ENCODE peak calls at places on chromosomes 11 and 22, in four cellular contexts. V, K, Y and L are unnamed samples.

GRCh38 chr11:11813288-11813962 is 28.3 kb upstream of the USP47 start:
- DNase-seq in V (no peak), K (peak; percentile 78), Y (peak; percentile 48), L (no peak)

GRCh38 chr11:84720706-84721402 is 906.3 kb downstream of the DLG2 start:
- DNase-seq in V (peak; percentile 74), K (peak; percentile 64), Y (no peak), L (no peak)

GRCh38 chr11:1559103-1559951 is 12.7 kb downstream of the DUSP8 start:
- DNase-seq in V (peak; percentile 76), K (peak; percentile 99), Y (peak; percentile 50), L (no peak)

GRCh38 chr11:33895752-33896137 is 3.9 kb upstream of the LMO2 start:
- DNase-seq in V (no peak), K (no peak), Y (no peak), L (no peak)

GRCh38 chr22:47055461-47055860 is 293.0 kb downstream of the TBC1D22A start:
- DNase-seq in V (peak; percentile 19), K (peak; percentile 26), Y (no peak), L (no peak)

GRCh38 chr11:101880208-101880607 is 34.6 kb upstream of the CEP126 start:
- DNase-seq in V (no peak), K (no peak), Y (no peak), L (peak; percentile 1)

GRCh38 chr22:48624401-48624800 is 1203.3 kb downstream of the BRD1 start:
- DNase-seq in V (no peak), K (no peak), Y (no peak), L (no peak)

GRCh38 chr11:12123799-12124198 is 13.4 kb downstream of the MICAL2 start:
- DNase-seq in V (no peak), K (no peak), Y (no peak), L (no peak)

GRCh38 chr11:87398913-87399312 is 361.2 kb downstream of the TMEM135 start:
- DNase-seq in V (no peak), K (peak; percentile 88), Y (no peak), L (no peak)

GRCh38 chr11:133836076-133836548 is 9.2 kb downstream of the SPATA19 start:
- DNase-seq in V (no peak), K (no peak), Y (no peak), L (no peak)

GRCh38 chr22:27074016-27074415 is 416.6 kb downstream of the MIAT start:
- DNase-seq in V (no peak), K (no peak), Y (no peak), L (no peak)

GRCh38 chr22:49953680-49954344 is 6.8 kb upstream of the PIM3 start:
- DNase-seq in V (no peak), K (no peak), Y (no peak), L (no peak)
- H3K27ac ChIP-seq in V (peak overlapping the region; percentile 73), K (peak overlapping the region; percentile 10), Y (peak overlapping the region; percentile 39), L (no peak overlapping the region)

DNA sequence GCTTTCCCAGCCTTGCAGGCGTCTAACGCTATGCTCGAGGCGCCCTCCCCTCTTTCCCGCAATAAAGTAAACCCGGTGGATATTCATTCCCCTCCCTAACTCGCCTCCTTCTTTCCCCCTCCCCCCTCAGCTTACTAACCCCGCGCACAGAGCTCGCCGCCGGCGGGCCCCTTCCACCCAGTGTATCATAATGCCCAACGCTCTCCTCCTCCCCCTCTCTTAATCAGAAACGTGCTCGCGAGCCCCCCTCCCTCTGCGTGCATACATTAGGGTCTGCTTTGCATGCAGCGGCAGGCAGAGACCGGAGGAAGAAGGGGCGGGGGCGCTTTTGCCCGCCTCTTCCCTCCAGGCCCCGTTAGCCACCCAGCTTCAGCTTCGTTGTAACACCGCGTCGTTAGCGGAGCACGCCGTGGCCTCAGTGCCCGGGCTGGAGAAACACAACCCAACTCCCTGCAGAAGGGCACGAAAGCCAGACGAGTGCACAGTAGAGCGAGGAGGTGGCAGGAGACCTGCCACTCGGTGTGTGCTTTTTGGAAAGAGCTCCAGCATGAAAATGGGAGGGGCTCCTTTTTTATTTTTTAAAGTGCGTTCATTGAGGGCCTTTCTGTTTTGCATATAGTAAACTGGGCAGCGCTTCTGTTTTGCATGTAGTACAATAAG is 929 bp upstream of the KMT2A start:
- DNase-seq in V (peak; percentile 93), K (peak; percentile 72), Y (no peak), L (peak; percentile 53)
- TF ChIP-seq POLR2AphosphoS5 in V (peak; percentile 14), K (no peak), Y (peak; percentile 49), L (peak; percentile 82)

GRCh38 chr11:76617553-76618265 is 52.8 kb downstream of the LRRC32 start:
- DNase-seq in V (peak; percentile 13), K (peak; percentile 54), Y (no peak), L (no peak)
- H3K27ac ChIP-seq in V (no peak overlapping the region), K (no peak overlapping the region), Y (no peak overlapping the region), L (no peak overlapping the region)

GRCh38 chr11:76560219-76560618 is 110.3 kb downstream of the LRRC32 start:
- DNase-seq in V (no peak), K (no peak), Y (no peak), L (no peak)
- TF ChIP-seq POLR2AphosphoS5 in V (no peak), K (no peak), Y (no peak), L (no peak)

GRCh38 chr11:75344186-75344585 is 7.3 kb downstream of the ARRB1 start:
- DNase-seq in V (no peak), K (no peak), Y (no peak), L (no peak)

GRCh38 chr11:75341583-75341982 is 9.9 kb downstream of the ARRB1 start:
- DNase-seq in V (no peak), K (peak; percentile 72), Y (no peak), L (no peak)

GRCh38 chr11:75339685-75340409 is 11.6 kb downstream of the ARRB1 start:
- DNase-seq in V (no peak), K (no peak), Y (no peak), L (no peak)

GRCh38 chr11:75342966-75343870 is 8.2 kb downstream of the ARRB1 start:
- DNase-seq in V (no peak), K (peak; percentile 72), Y (no peak), L (no peak)

GRCh38 chr11:75342231-75342918 is 9.1 kb downstream of the ARRB1 start:
- DNase-seq in V (no peak), K (no peak), Y (no peak), L (no peak)
- H3K27ac ChIP-seq in V (peak overlapping the region; percentile 70), K (peak overlapping the region; percentile 97), Y (peak overlapping the region; percentile 96), L (no peak overlapping the region)

GRCh38 chr22:19715286-19715939 is 1.1 kb downstream of the SEPTIN5 start:
- DNase-seq in V (peak; percentile 72), K (no peak), Y (no peak), L (no peak)

GRCh38 chr22:19713228-19713627 is 1.1 kb upstream of the SEPTIN5 start:
- DNase-seq in V (peak; percentile 52), K (no peak), Y (no peak), L (no peak)

GRCh38 chr22:19716041-19716828 is 1.9 kb downstream of the SEPTIN5 start:
- DNase-seq in V (peak; percentile 70), K (no peak), Y (no peak), L (no peak)

GRCh38 chr22:19713650-19714319 is 518 bp upstream of the SEPTIN5 start:
- DNase-seq in V (peak; percentile 81), K (no peak), Y (no peak), L (no peak)

DNA sequence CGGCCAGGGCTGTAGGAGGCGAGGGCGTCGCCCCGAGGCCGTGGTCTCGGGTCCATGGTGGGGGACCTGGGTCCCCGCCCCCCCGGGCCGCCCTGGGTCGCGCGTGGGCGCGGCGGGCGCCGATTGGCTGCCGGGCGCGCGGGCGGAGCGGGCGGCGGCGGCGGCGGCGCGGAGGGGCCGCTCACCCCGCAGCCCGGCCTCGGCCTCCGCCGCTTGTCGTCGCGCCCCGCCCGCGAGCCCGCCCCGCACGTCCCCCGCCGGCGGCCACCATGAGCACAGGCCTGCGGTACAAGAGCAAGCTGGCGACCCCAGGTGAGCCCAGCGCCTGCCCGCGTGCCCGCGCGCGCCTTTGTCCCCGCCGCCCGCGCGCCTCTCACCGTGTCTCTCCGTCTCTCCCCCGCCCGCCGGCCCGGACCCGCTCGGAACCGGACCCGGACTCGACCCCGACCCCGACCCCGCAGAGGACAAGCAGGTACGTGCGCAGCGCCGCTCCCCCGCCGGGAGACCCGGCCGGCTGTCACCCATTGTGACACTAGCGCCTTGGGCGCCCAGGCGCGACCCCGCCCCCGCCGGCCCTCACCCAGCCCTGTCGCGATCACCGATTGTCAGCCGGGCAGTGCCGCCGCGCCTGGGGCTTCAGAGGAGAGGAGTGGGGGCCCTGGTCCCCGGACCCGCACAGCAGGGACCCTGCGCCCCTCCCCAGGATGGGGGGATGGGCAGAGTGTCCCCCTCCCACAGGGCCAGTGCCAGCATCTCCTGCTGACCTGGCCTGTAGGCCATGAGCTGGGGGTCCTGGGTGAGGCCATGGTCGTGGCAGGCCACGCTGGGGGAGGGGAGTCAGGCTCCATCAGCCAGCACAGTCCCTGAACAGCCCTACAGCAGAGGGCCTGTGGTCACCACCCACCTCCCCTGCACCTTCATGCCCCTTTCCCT is at the start of gene SEPTIN5:
- DNase-seq in V (peak; percentile 80), K (no peak), Y (no peak), L (no peak)
- TF ChIP-seq POLR2AphosphoS5 in V (no peak), K (no peak), Y (no peak), L (no peak)

DNA sequence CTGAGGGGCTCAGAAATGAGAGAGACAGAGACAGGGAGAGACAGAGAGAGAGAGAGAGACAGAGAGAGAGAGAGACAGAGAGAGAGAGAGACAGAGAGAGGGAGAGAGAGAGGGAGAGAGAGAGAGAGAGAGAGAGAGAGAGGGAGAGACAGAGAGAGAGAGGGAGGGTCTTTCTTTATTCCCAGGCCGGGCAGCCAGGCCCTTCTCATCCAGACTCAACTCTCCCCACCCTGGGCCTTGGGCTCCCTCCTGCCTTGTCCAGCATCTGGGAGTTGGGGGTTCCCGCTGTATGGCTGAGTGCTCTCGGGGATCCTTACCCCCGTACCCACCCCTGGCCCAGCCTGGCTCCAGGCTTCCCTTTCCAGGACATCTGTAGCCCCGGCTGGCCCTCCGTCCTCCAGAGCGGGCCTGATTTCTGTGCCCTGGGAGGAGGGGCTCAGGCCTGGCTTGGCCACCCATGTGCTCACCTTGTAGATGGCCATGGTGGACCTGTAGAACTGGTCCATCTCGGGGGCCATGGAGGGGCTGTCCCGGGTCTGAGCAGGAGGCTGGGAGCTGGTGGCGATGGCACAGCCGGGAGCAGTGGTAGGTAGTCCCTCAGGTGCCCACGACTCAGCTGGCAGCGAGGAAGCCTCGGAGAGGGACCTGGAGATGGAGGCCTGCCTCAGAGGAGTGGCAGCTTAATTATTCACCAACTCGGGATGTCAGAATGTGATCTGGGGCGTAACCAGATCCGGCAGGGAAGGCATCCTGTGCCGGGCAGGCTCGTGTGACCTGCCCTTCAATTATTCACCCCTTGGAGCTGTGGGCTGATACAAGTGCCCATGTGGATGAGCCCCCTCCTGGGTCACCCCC is at the start of gene BAIAP2L2:
- DNase-seq in V (no peak), K (no peak), Y (no peak), L (no peak)
- H3K27ac ChIP-seq in V (no peak within 1 kb of the TSS), K (no peak within 1 kb of the TSS), Y (no peak within 1 kb of the TSS), L (no peak within 1 kb of the TSS)

DNA sequence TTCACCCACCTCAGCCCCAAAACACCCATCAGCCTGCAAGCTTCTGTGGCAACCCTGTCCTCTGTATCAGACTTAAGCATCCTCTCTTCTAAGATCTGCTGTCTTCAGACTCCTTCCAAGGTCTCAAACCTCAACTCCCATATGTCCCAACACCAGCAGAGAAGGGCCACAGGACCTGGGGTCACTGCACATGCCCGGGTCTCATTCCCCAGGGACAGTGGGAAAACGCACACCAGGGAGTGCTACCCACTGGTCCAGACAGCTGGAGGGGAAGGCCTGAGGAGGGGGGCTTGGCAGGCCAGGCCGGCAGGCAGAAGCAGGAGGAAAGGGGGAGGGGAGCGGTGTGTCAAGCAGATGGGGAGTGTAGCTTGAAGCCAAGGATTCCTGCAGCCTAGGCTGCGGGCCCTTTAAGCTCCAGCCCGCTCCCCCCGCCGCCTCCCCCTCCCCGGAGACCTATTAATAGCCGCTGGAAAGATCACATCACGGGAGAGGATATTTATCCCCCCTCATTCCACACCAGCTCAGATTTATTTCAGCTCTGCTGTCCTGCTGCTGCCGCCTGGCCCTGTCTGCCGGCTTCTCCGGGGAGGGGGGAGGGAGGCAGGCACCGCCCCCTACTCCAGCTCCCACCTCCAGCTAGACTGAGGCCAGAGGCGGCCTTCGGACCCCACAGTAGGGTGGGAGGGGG is 16.7 kb downstream of the BCL9L start:
- DNase-seq in V (peak; percentile 74), K (peak; percentile 97), Y (no peak), L (no peak)
- TF ChIP-seq POLR2AphosphoS5 in V (peak; percentile 34), K (peak; percentile 89), Y (peak; percentile 77), L (peak; percentile 73)